ENCODE peak calls at places on chromosomes 12 and 14, in nine cellular contexts. One of them, this sample, is unnamed.

GRCh38 chr12:49121047-49121696 is 10.0 kb downstream of the TUBA1B start:
- DNase-seq in SK-N-SH: peak; percentile 77
- DNase-seq in A549: peak; percentile 86
- DNase-seq in stomach: peak; percentile 45
- DNase-seq in sigmoid colon: peak; percentile 67
- DNase-seq in transverse colon: peak; percentile 58
- DNase-seq in upper lobe of left lung: no peak
- DNase-seq in ovary: no peak
- DNase-seq in HepG2: peak; percentile 79
- DNase-seq in this sample: no peak

GRCh38 chr12:131817241-131817640 is 11.0 kb upstream of the MMP17 start:
- DNase-seq in SK-N-SH: no peak
- DNase-seq in A549: no peak
- DNase-seq in stomach: no peak
- DNase-seq in sigmoid colon: no peak
- DNase-seq in transverse colon: no peak
- DNase-seq in upper lobe of left lung: no peak
- DNase-seq in ovary: no peak
- DNase-seq in HepG2: no peak
- DNase-seq in this sample: no peak

GRCh38 chr14:49972840-49973239 is 80.0 kb downstream of the ARF6 start:
- DNase-seq in SK-N-SH: no peak
- DNase-seq in A549: peak; percentile 72
- DNase-seq in stomach: peak; percentile 36
- DNase-seq in sigmoid colon: no peak
- DNase-seq in transverse colon: peak; percentile 74
- DNase-seq in upper lobe of left lung: no peak
- DNase-seq in ovary: peak; percentile 46
- DNase-seq in HepG2: peak; percentile 82
- DNase-seq in this sample: no peak

GRCh38 chr12:131085125-131085815 is 131.6 kb downstream of the ADGRD1 start:
- DNase-seq in SK-N-SH: no peak
- DNase-seq in A549: no peak
- DNase-seq in stomach: peak; percentile 21
- DNase-seq in sigmoid colon: no peak
- DNase-seq in transverse colon: no peak
- DNase-seq in upper lobe of left lung: no peak
- DNase-seq in ovary: peak; percentile 12
- DNase-seq in HepG2: no peak
- DNase-seq in this sample: peak; percentile 45

GRCh38 chr12:41497362-41497761 is 309.2 kb downstream of the PDZRN4 start:
- DNase-seq in SK-N-SH: no peak
- DNase-seq in A549: no peak
- DNase-seq in stomach: no peak
- DNase-seq in sigmoid colon: no peak
- DNase-seq in transverse colon: no peak
- DNase-seq in upper lobe of left lung: no peak
- DNase-seq in ovary: no peak
- DNase-seq in HepG2: no peak
- DNase-seq in this sample: no peak

GRCh38 chr12:64587447-64587846 is 22.8 kb upstream of the RASSF3 start:
- DNase-seq in SK-N-SH: no peak
- DNase-seq in A549: no peak
- DNase-seq in stomach: no peak
- DNase-seq in sigmoid colon: no peak
- DNase-seq in transverse colon: no peak
- DNase-seq in upper lobe of left lung: no peak
- DNase-seq in ovary: no peak
- DNase-seq in HepG2: no peak
- DNase-seq in this sample: no peak

GRCh38 chr14:51202914-51203665 is 37.0 kb upstream of the TMX1 start:
- DNase-seq in SK-N-SH: no peak
- DNase-seq in A549: no peak
- DNase-seq in stomach: no peak
- DNase-seq in sigmoid colon: no peak
- DNase-seq in transverse colon: no peak
- DNase-seq in upper lobe of left lung: no peak
- DNase-seq in ovary: no peak
- DNase-seq in HepG2: no peak
- DNase-seq in this sample: no peak

GRCh38 chr12:60752589-60752988 is 1156.8 kb downstream of the SLC16A7 start:
- DNase-seq in SK-N-SH: no peak
- DNase-seq in A549: no peak
- DNase-seq in stomach: no peak
- DNase-seq in sigmoid colon: no peak
- DNase-seq in transverse colon: no peak
- DNase-seq in upper lobe of left lung: no peak
- DNase-seq in ovary: no peak
- DNase-seq in HepG2: no peak
- DNase-seq in this sample: no peak

GRCh38 chr12:2596441-2596840 is 198.3 kb upstream of the FKBP4 start:
- DNase-seq in SK-N-SH: no peak
- DNase-seq in A549: no peak
- DNase-seq in stomach: no peak
- DNase-seq in sigmoid colon: peak; percentile 53
- DNase-seq in transverse colon: no peak
- DNase-seq in upper lobe of left lung: no peak
- DNase-seq in ovary: no peak
- DNase-seq in HepG2: no peak
- DNase-seq in this sample: no peak

GRCh38 chr12:57135939-57136338 is 7.7 kb downstream of the LRP1 start:
- DNase-seq in SK-N-SH: peak; percentile 78
- DNase-seq in A549: no peak
- DNase-seq in stomach: no peak
- DNase-seq in sigmoid colon: peak; percentile 90
- DNase-seq in transverse colon: no peak
- DNase-seq in upper lobe of left lung: peak; percentile 69
- DNase-seq in ovary: peak; percentile 86
- DNase-seq in HepG2: no peak
- DNase-seq in this sample: no peak

GRCh38 chr14:50308363-50308762 is 3.7 kb downstream of the L2HGDH start:
- DNase-seq in SK-N-SH: no peak
- DNase-seq in A549: no peak
- DNase-seq in stomach: no peak
- DNase-seq in sigmoid colon: no peak
- DNase-seq in transverse colon: no peak
- DNase-seq in upper lobe of left lung: no peak
- DNase-seq in ovary: no peak
- DNase-seq in HepG2: peak; percentile 40
- DNase-seq in this sample: no peak

GRCh38 chr12:112906712-112907414 is at the start of gene OAS1:
- DNase-seq in SK-N-SH: peak; percentile 59
- DNase-seq in A549: peak; percentile 63
- DNase-seq in stomach: peak; percentile 35
- DNase-seq in sigmoid colon: no peak
- DNase-seq in transverse colon: peak; percentile 68
- DNase-seq in upper lobe of left lung: no peak
- DNase-seq in ovary: no peak
- DNase-seq in HepG2: peak; percentile 72
- DNase-seq in this sample: no peak

GRCh38 chr12:132869551-132869950 is 17.9 kb downstream of the CHFR start:
- DNase-seq in SK-N-SH: no peak
- DNase-seq in A549: no peak
- DNase-seq in stomach: no peak
- DNase-seq in sigmoid colon: no peak
- DNase-seq in transverse colon: no peak
- DNase-seq in upper lobe of left lung: no peak
- DNase-seq in ovary: no peak
- DNase-seq in HepG2: no peak
- DNase-seq in this sample: no peak

GRCh38 chr14:67653651-67654280 is 20.7 kb downstream of the VTI1B start:
- DNase-seq in SK-N-SH: no peak
- DNase-seq in A549: no peak
- DNase-seq in stomach: no peak
- DNase-seq in sigmoid colon: peak; percentile 69
- DNase-seq in transverse colon: no peak
- DNase-seq in upper lobe of left lung: no peak
- DNase-seq in ovary: no peak
- DNase-seq in HepG2: no peak
- DNase-seq in this sample: no peak

GRCh38 chr12:124994435-124994975 is 1.1 kb downstream of the BRI3BP start:
- DNase-seq in SK-N-SH: no peak
- DNase-seq in A549: no peak
- DNase-seq in stomach: peak; percentile 51
- DNase-seq in sigmoid colon: no peak
- DNase-seq in transverse colon: peak; percentile 81
- DNase-seq in upper lobe of left lung: no peak
- DNase-seq in ovary: no peak
- DNase-seq in HepG2: no peak
- DNase-seq in this sample: no peak

GRCh38 chr14:24067133-24068082 is 4.0 kb upstream of the CPNE6 start:
- DNase-seq in SK-N-SH: peak; percentile 21
- DNase-seq in A549: no peak
- DNase-seq in stomach: no peak
- DNase-seq in sigmoid colon: peak; percentile 40
- DNase-seq in transverse colon: no peak
- DNase-seq in upper lobe of left lung: no peak
- DNase-seq in ovary: no peak
- DNase-seq in HepG2: peak; percentile 72
- DNase-seq in this sample: no peak

GRCh38 chr14:24069411-24069735 is 2.0 kb upstream of the CPNE6 start:
- DNase-seq in SK-N-SH: no peak
- DNase-seq in A549: no peak
- DNase-seq in stomach: no peak
- DNase-seq in sigmoid colon: peak; percentile 43
- DNase-seq in transverse colon: no peak
- DNase-seq in upper lobe of left lung: no peak
- DNase-seq in ovary: peak; percentile 16
- DNase-seq in HepG2: no peak
- DNase-seq in this sample: no peak

GRCh38 chr14:24066490-24067132 is 4.8 kb upstream of the CPNE6 start:
- DNase-seq in SK-N-SH: no peak
- DNase-seq in A549: no peak
- DNase-seq in stomach: no peak
- DNase-seq in sigmoid colon: peak; percentile 44
- DNase-seq in transverse colon: peak; percentile 68
- DNase-seq in upper lobe of left lung: no peak
- DNase-seq in ovary: no peak
- DNase-seq in HepG2: no peak
- DNase-seq in this sample: no peak

GRCh38 chr14:24070285-24071143 is 848 bp upstream of the CPNE6 start:
- DNase-seq in SK-N-SH: no peak
- DNase-seq in A549: no peak
- DNase-seq in stomach: no peak
- DNase-seq in sigmoid colon: peak; percentile 29
- DNase-seq in transverse colon: no peak
- DNase-seq in upper lobe of left lung: no peak
- DNase-seq in ovary: no peak
- DNase-seq in HepG2: no peak
- DNase-seq in this sample: no peak

GRCh38 chr14:24068711-24069410 is 2.5 kb upstream of the CPNE6 start:
- DNase-seq in SK-N-SH: no peak
- DNase-seq in A549: no peak
- DNase-seq in stomach: no peak
- DNase-seq in sigmoid colon: peak; percentile 46
- DNase-seq in transverse colon: no peak
- DNase-seq in upper lobe of left lung: no peak
- DNase-seq in ovary: no peak
- DNase-seq in HepG2: no peak
- DNase-seq in this sample: no peak
- H3K4me1 ChIP-seq in SK-N-SH: no peaks in the 10 kb centered on the region
- H3K4me1 ChIP-seq in A549: no peaks in the 10 kb centered on the region
- H3K4me1 ChIP-seq in stomach: peaks cover 22% of the 10 kb centered on the region
- H3K4me1 ChIP-seq in sigmoid colon: peaks cover 18% of the 10 kb centered on the region
- H3K4me1 ChIP-seq in transverse colon: peaks cover 37% of the 10 kb centered on the region
- H3K4me1 ChIP-seq in upper lobe of left lung: no peaks in the 10 kb centered on the region
- H3K4me1 ChIP-seq in ovary: no peaks in the 10 kb centered on the region
- H3K4me1 ChIP-seq in HepG2: peaks cover 33% of the 10 kb centered on the region
- H3K4me1 ChIP-seq in this sample: peaks cover 7% of the 10 kb centered on the region

GRCh38 chr12:27614386-27614785 is 81.9 kb upstream of the REP15 start:
- DNase-seq in SK-N-SH: no peak
- DNase-seq in A549: no peak
- DNase-seq in stomach: no peak
- DNase-seq in sigmoid colon: no peak
- DNase-seq in transverse colon: no peak
- DNase-seq in upper lobe of left lung: no peak
- DNase-seq in ovary: no peak
- DNase-seq in HepG2: no peak
- DNase-seq in this sample: no peak
- TF ChIP-seq CTCF in SK-N-SH: no peak
- TF ChIP-seq CTCF in A549: no peak
- TF ChIP-seq CTCF in stomach: no peak
- TF ChIP-seq CTCF in sigmoid colon: no peak
- TF ChIP-seq CTCF in transverse colon: no peak
- TF ChIP-seq CTCF in upper lobe of left lung: no peak
- TF ChIP-seq CTCF in ovary: no peak
- TF ChIP-seq CTCF in HepG2: no peak
- TF ChIP-seq CTCF in this sample: no peak

DNA sequence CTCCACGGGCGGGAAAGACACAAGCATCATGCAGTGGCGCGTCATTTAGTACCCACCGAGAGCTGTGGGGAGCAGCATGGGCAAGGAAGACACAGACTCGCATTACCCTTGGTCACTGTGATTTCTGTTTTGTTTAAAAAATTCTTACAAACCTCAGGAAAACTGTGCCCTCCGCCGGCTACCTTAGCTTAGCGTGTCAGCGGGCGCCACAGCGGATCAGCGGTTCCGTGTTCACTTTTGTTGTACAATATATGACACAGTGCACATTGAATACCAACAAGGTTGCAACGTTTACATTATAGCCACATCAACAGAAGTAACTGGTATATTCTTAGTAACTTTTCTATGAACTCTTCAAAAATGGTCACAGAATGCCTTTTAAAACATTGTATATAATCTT is 125.2 kb upstream of the EVL start:
- DNase-seq in SK-N-SH: no peak
- DNase-seq in A549: no peak
- DNase-seq in stomach: no peak
- DNase-seq in sigmoid colon: no peak
- DNase-seq in transverse colon: no peak
- DNase-seq in upper lobe of left lung: no peak
- DNase-seq in ovary: no peak
- DNase-seq in HepG2: no peak
- DNase-seq in this sample: no peak
- TF ChIP-seq EP300 in SK-N-SH: no peak
- TF ChIP-seq EP300 in A549: no peak
- TF ChIP-seq EP300 in stomach: no peak
- TF ChIP-seq EP300 in sigmoid colon: no peak
- TF ChIP-seq EP300 in transverse colon: no peak
- TF ChIP-seq EP300 in upper lobe of left lung: no peak
- TF ChIP-seq EP300 in ovary: no peak
- TF ChIP-seq EP300 in HepG2: no peak
- TF ChIP-seq EP300 in this sample: no peak

DNA sequence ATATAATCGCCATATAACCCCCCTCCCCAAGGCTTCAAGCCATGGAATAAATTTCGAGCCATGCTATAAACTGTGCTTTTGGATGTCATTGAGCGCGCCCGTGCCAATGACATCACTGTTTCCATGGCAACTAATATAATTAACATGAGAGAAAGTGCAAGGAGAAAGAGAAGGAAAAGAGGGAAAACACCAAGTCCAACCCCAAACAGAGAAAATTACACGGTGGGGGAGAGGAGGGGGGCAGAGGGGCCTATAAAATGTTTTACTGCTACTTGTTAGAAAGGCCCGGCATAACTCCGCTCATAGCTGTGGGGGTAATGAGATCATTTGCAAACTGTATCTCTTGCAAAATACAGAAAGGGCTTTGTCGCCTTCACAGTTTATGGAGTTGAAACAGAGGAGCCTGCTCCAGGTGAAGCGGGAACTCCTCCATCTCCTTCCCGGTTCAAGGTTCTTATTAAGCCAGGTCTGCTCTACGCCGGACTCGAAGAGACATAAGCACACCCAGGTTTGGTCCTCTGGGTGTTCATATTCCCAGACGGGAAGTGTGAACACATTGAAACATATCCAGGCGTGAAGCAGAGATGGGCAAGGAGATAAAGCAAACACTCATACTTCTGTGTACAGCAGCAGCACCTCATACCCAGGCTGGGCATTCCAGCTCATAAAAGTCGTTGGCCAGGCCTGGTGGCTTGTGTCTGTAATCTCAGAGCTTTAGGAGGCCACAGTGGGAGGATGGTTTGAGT is 99.1 kb upstream of the MAP1LC3B2 start:
- DNase-seq in SK-N-SH: no peak
- DNase-seq in A549: no peak
- DNase-seq in stomach: no peak
- DNase-seq in sigmoid colon: no peak
- DNase-seq in transverse colon: peak; percentile 9
- DNase-seq in upper lobe of left lung: no peak
- DNase-seq in ovary: no peak
- DNase-seq in HepG2: no peak
- DNase-seq in this sample: no peak
- H3K4me1 ChIP-seq in SK-N-SH: no peaks in the 10 kb centered on the region
- H3K4me1 ChIP-seq in A549: peaks cover 21% of the 10 kb centered on the region
- H3K4me1 ChIP-seq in stomach: peaks cover 6% of the 10 kb centered on the region
- H3K4me1 ChIP-seq in sigmoid colon: peaks cover 27% of the 10 kb centered on the region
- H3K4me1 ChIP-seq in transverse colon: peaks cover 16% of the 10 kb centered on the region
- H3K4me1 ChIP-seq in upper lobe of left lung: peaks cover 8% of the 10 kb centered on the region
- H3K4me1 ChIP-seq in ovary: peaks cover 7% of the 10 kb centered on the region
- H3K4me1 ChIP-seq in HepG2: no peaks in the 10 kb centered on the region
- H3K4me1 ChIP-seq in this sample: peaks cover 31% of the 10 kb centered on the region

This sample was measured in suprapubic skin.